ENCODE peak calls at places on chromosome 3, in ten cellular contexts. Q is fibroblast of pulmonary artery, E is NCI-H1436 treated with DMSO at 0.1 percent for 48 hours, G is activated gamma-delta T cell treated with Interleukin-2 at 50 U/mL for 16 hours, H is AG20443, F is cerebellar cortex, N is PC-3, P is occipital lobe, Y is HEK293T, I is dorsolateral prefrontal cortex. J is an unnamed sample.

GRCh38 chr3:146540978-146541377 is 3.4 kb downstream of the PLSCR1 start:
- DNase-seq in F (no peak), E (no peak), N (no peak), Y (no peak), H (no peak), G (no peak), P (no peak), Q (no peak), I (no peak), J (no peak)

GRCh38 chr3:30667250-30667585 is 60.8 kb downstream of the TGFBR2 start:
- DNase-seq in I (no peak), P (no peak), H (no peak), G (no peak), F (no peak), Y (no peak), E (no peak), N (no peak), Q (peak; percentile 44), J (no peak)

GRCh38 chr3:78827618-78828017 is 940.2 kb downstream of the ROBO1 start:
- DNase-seq in E (no peak), Q (no peak), N (no peak), I (no peak), G (no peak), H (no peak), F (no peak), P (no peak), Y (no peak), J (no peak)

GRCh38 chr3:33915796-33916589 is 117.6 kb downstream of the PDCD6IP start:
- DNase-seq in G (no peak), F (peak; percentile 75), Y (no peak), N (peak; percentile 13), P (peak; percentile 71), Q (peak; percentile 41), H (peak; percentile 60), I (peak; percentile 79), E (no peak), J (no peak)

GRCh38 chr3:189724366-189724765 is 93.2 kb downstream of the TP63 start:
- DNase-seq in Q (peak; percentile 36), G (no peak), N (no peak), H (no peak), E (no peak), P (no peak), F (no peak), Y (no peak), I (no peak), J (no peak)

GRCh38 chr3:4834403-4834866 is 144.8 kb upstream of the BHLHE40 start:
- DNase-seq in P (no peak), Q (no peak), H (no peak), G (peak; percentile 71), I (no peak), E (no peak), F (no peak), N (no peak), Y (no peak), J (no peak)

GRCh38 chr3:182508896-182509295 is 284.4 kb upstream of the ATP11B start:
- DNase-seq in Q (no peak), Y (no peak), F (no peak), E (peak; percentile 33), P (no peak), N (no peak), H (no peak), I (no peak), G (no peak), J (no peak)

GRCh38 chr3:182349951-182350350 is 443.4 kb upstream of the ATP11B start:
- DNase-seq in N (no peak), E (no peak), F (no peak), G (no peak), Q (no peak), P (no peak), H (no peak), Y (no peak), I (no peak), J (no peak)

GRCh38 chr3:9732080-9732752 is 681 bp downstream of the BRPF1 start:
- DNase-seq in P (no peak), I (no peak), G (peak; percentile 56), E (no peak), H (peak; percentile 41), Q (no peak), Y (peak; percentile 38), F (no peak), N (no peak), J (no peak)

GRCh38 chr3:138186216-138186615 is 885 bp upstream of the ARMC8 start:
- DNase-seq in Q (no peak), N (peak; percentile 48), F (peak; percentile 48), P (no peak), H (no peak), Y (no peak), E (no peak), G (no peak), I (no peak), J (no peak)

GRCh38 chr3:38907426-38907825 is 91.4 kb upstream of the SCN10A start:
- DNase-seq in E (no peak), I (no peak), P (no peak), F (no peak), N (no peak), H (no peak), Q (no peak), G (no peak), Y (no peak), J (no peak)

GRCh38 chr3:14146381-14147062 is 21.7 kb downstream of the TMEM43 start:
- DNase-seq in P (no peak), Y (no peak), E (no peak), F (no peak), H (no peak), N (no peak), I (no peak), Q (no peak), G (no peak), J (no peak)

GRCh38 chr3:94626599-94626998 is 563.7 kb downstream of the NSUN3 start:
- DNase-seq in Y (no peak), H (no peak), N (no peak), I (no peak), E (no peak), P (no peak), Q (no peak), G (no peak), F (no peak), J (no peak)

GRCh38 chr3:152183473-152183872 is 85.3 kb upstream of the MBNL1 start:
- DNase-seq in H (no peak), P (no peak), E (no peak), N (peak; percentile 51), Y (peak; percentile 48), I (peak; percentile 32), F (peak; percentile 54), G (peak; percentile 56), Q (peak; percentile 64), J (peak; percentile 18)

GRCh38 chr3:143228405-143228804 is 108.8 kb downstream of the CHST2 start:
- DNase-seq in Y (no peak), F (no peak), G (no peak), P (no peak), I (no peak), H (no peak), Q (no peak), N (no peak), E (no peak), J (no peak)

GRCh38 chr3:39404943-39405686 is 1.4 kb upstream of the RPSA start:
- DNase-seq in E (no peak), Q (no peak), F (no peak), I (no peak), P (no peak), Y (no peak), N (no peak), H (no peak), G (no peak), J (no peak)

GRCh38 chr3:108234387-108234957 is 12.2 kb upstream of the IFT57 start:
- DNase-seq in P (no peak), G (no peak), N (no peak), I (no peak), E (no peak), Y (no peak), F (no peak), H (no peak), Q (no peak), J (no peak)

GRCh38 chr3:192816274-192816853 is 89.0 kb upstream of the FGF12 start:
- DNase-seq in Y (peak; percentile 14), E (no peak), Q (peak; percentile 79), G (no peak), P (no peak), F (peak; percentile 73), N (peak; percentile 86), H (peak; percentile 55), I (no peak), J (no peak)

GRCh38 chr3:39180183-39180545 is 12.2 kb downstream of the XIRP1 start:
- DNase-seq in Y (no peak), E (no peak), P (no peak), N (no peak), F (no peak), Q (no peak), G (no peak), H (no peak), I (no peak), J (no peak)

GRCh38 chr3:157335677-157336076 is 101.0 kb upstream of the PTX3 start:
- DNase-seq in Q (peak; percentile 83), E (no peak), G (no peak), F (no peak), H (peak; percentile 27), I (no peak), P (peak; percentile 21), N (peak; percentile 84), Y (no peak), J (no peak)

J was measured in stimulated activated CD8-positive, alpha-beta memory T cell treated with anti-CD3 and anti-CD28 coated beads, Interleukin-4, amount 100 ng/mL, for 4 hours.